ENCODE peak calls at places on chromosomes 11 and 22, in six cellular contexts. H is bronchial epithelial cell, S is body of pancreas, O is Calu3, A is HepG2, E is A549. K is an unnamed sample.

GRCh38 chr11:57323503-57324153 is 1.1 kb downstream of the TNKS1BP1 start:
- DNase-seq in A (no peak), S (peak), H (no peak), E (no peak), O (no peak), K (no peak)

GRCh38 chr22:22927888-22928665 is 40.5 kb downstream of the IGLL5 start:
- DNase-seq in O (no peak), E (no peak), H (no peak), S (no peak), A (no peak), K (peak)

GRCh38 chr22:43945632-43946390 is 9.4 kb upstream of the SAMM50 start:
- DNase-seq in A (peak), H (peak), O (peak), S (peak), E (peak), K (peak)

GRCh38 chr11:8810331-8811301 is 100.4 kb upstream of the AKIP1 start:
- DNase-seq in H (peak), O (peak), S (peak), E (no peak), A (peak), K (peak)

GRCh38 chr11:19714093-19714386 is 1.4 kb downstream of the NAV2 start:
- DNase-seq in A (no peak), E (no peak), O (no peak), H (no peak), S (no peak), K (no peak)

GRCh38 chr11:58628446-58628845 is 6.0 kb downstream of the CNTF start:
- DNase-seq in O (no peak), A (no peak), S (peak), E (no peak), H (no peak), K (no peak)

GRCh38 chr11:70128435-70128906 is 50.4 kb downstream of the ANO1 start:
- DNase-seq in H (no peak), E (peak), A (peak), S (peak), O (peak), K (no peak)

GRCh38 chr11:45670386-45671135 is 5.1 kb upstream of the CHST1 start:
- DNase-seq in A (no peak), E (no peak), H (no peak), S (no peak), O (no peak), K (no peak)

GRCh38 chr11:3797329-3798090 is at the start of gene NUP98:
- DNase-seq in H (peak), E (peak), A (peak), S (peak), O (peak), K (peak)

GRCh38 chr22:40509401-40510134 is 127.0 kb downstream of the MRTFA start:
- DNase-seq in A (no peak), E (peak), H (peak), S (peak), O (peak), K (no peak)

GRCh38 chr22:44181033-44181911 is 547 bp downstream of the PARVG start:
- DNase-seq in A (no peak), E (no peak), H (no peak), S (no peak), O (no peak), K (peak)

GRCh38 chr11:69545976-69546617 is 64.6 kb downstream of the LINC01488 start:
- DNase-seq in O (no peak), S (no peak), E (no peak), A (no peak), H (no peak), K (no peak)

GRCh38 chr22:27880778-27881394 is 38.2 kb downstream of the PITPNB start:
- DNase-seq in H (peak), O (peak), S (peak), E (peak), A (peak), K (peak)

GRCh38 chr11:19071255-19071654 is 10.7 kb upstream of the MRGPRX2 start:
- DNase-seq in E (peak), O (peak), S (peak), H (peak), A (peak), K (peak)

GRCh38 chr11:112694813-112695212 is 266.4 kb upstream of the NCAM1 start:
- DNase-seq in E (peak), A (no peak), S (no peak), O (no peak), H (peak), K (no peak)

GRCh38 chr11:117548876-117549275 is 221.2 kb downstream of the CEP164 start:
- DNase-seq in O (no peak), S (no peak), H (no peak), A (no peak), E (no peak), K (no peak)
- TF ChIP-seq CTCF in O (no peak), S (no peak), H (no peak), A (no peak), E (no peak), K (no peak)

GRCh38 chr11:86056262-86056911 is 12.5 kb downstream of the PICALM start:
- DNase-seq in E (no peak), A (no peak), H (no peak), S (no peak), O (no peak), K (no peak)
- TF ChIP-seq CTCF in E (no peak), A (no peak), H (no peak), S (no peak), O (no peak), K (no peak)

DNA sequence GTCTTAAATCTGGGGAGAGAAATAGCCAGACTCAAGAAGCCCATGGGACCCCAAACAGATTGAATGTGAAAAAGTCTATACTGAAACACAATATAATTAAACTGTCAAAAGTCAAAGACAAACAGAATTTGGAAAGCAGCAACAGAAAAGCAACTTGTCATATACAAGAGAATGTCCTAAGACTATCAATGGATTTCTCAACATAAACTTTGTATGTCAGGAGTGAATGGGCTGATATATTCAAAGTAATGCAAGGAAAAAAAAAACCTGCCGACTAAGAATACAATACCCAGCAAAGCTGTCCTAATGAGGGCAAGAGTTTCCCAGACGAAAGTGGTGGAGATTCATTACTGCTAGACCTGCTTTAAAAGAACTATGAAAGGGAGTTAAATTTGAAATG is 73.2 kb downstream of the TBC1D22A start:
- DNase-seq in H (no peak), E (no peak), S (no peak), A (no peak), O (no peak), K (no peak)
- TF ChIP-seq CTCF in H (no peak), E (no peak), S (no peak), A (no peak), O (no peak), K (no peak)

GRCh38 chr11:29002816-29003215 is 894.6 kb downstream of the METTL15 start:
- DNase-seq in O (no peak), S (no peak), A (no peak), E (no peak), H (no peak), K (no peak)

GRCh38 chr11:29009426-29009825 is 901.2 kb downstream of the METTL15 start:
- DNase-seq in A (no peak), O (no peak), E (no peak), H (no peak), S (no peak), K (no peak)

GRCh38 chr11:29006668-29007067 is 898.5 kb downstream of the METTL15 start:
- DNase-seq in O (no peak), E (no peak), A (no peak), H (no peak), S (no peak), K (no peak)

GRCh38 chr11:29008481-29008880 is 900.3 kb downstream of the METTL15 start:
- DNase-seq in E (no peak), O (no peak), S (no peak), H (no peak), A (no peak), K (no peak)

DNA sequence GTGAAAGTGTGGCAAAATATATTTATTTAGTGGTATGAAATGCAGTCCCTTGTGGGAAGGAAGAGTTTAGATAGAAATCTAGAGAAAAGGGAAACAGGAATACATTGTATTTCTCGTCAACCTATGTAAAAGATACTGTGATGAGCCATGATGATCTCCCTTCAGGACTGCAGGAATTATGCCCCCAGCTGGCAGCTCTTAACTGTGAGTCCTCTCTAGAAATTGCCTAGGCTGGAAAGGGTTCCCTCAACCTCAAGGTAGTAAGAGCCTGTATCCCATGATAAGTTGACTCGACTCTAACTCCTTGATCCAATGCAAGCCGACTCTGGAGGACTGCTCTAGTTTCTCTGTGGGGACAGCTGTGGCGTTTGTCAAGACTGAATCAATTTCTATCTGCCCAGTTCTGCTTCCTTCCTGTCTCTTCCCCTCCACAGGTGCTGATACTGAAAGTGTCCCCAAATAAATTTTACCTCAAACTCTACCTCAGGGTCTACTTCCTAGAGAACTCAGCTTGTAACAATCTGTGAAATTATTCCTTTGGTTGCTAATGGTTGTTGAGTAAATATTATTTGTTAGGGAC is 897.3 kb downstream of the METTL15 start:
- DNase-seq in H (no peak), A (peak), E (peak), O (no peak), S (peak), K (peak)
- TF ChIP-seq CTCF in H (no peak), A (no peak), E (no peak), O (no peak), S (no peak), K (no peak)

DNA sequence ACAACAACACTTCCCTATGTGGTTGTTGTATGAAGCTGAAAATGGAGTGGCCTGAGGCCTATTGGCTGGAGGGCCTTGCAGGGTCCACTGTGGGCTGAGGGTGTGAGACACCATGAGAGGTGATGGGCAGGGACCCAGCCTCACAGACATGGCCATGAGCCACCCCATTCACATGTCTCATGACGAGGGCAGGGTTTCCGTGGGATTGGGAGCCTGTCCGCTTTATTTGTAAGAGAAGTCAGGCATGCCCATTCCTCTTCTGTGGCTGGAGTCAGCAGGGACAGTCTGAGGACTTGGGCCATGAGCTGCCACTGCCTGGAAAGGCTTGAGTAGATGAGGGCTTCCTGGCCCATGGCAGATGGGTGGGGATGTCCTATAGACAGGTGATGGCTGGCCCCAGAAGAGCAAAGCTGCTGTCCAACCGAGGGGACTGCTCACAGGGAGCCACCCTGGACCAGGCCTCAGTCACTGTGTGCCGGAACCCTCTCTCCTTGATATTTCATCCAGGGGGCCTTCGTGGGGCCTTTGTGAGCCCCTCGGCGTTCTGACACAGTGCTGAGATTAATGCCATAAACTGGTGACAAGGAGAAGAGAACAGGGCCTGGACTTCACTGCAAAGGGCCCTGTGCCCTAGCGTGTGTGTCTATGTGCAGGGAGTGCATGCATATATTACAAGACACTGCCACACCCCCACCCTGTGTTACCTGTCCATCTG is 971.9 kb downstream of the BRD1 start:
- DNase-seq in H (no peak), E (no peak), A (no peak), O (no peak), S (no peak), K (no peak)
- TF ChIP-seq CTCF in H (no peak), E (no peak), A (no peak), O (no peak), S (no peak), K (no peak)